ENCODE peak calls at places on chromosomes 6 and 20, in five cellular contexts. One of them, this sample, is unnamed.

GRCh38 chr6:152909241-152909640 is 73.6 kb downstream of the FBXO5 start:
- ATAC-seq in pancreas: no peak
- ATAC-seq in left lung: no peak
- ATAC-seq in heart right ventricle: no peak
- ATAC-seq in PC-3: no peak
- ATAC-seq in this sample: no peak

GRCh38 chr6:56403663-56404200 is 156.4 kb upstream of the COL21A1 start:
- ATAC-seq in left lung: peak
- ATAC-seq in pancreas: no peak
- ATAC-seq in PC-3: no peak
- ATAC-seq in heart right ventricle: peak
- ATAC-seq in this sample: peak

GRCh38 chr20:22999756-23000155 is 35.4 kb upstream of the SSTR4 start:
- ATAC-seq in pancreas: no peak
- ATAC-seq in heart right ventricle: peak
- ATAC-seq in left lung: no peak
- ATAC-seq in PC-3: no peak
- ATAC-seq in this sample: no peak

GRCh38 chr20:50545123-50545522 is 34.9 kb downstream of the PTPN1 start:
- ATAC-seq in pancreas: no peak
- ATAC-seq in left lung: no peak
- ATAC-seq in PC-3: no peak
- ATAC-seq in heart right ventricle: no peak
- ATAC-seq in this sample: no peak

GRCh38 chr6:26309731-26310142 is 55.3 kb upstream of the BTN3A2 start:
- ATAC-seq in left lung: no peak
- ATAC-seq in pancreas: no peak
- ATAC-seq in PC-3: peak
- ATAC-seq in heart right ventricle: no peak
- ATAC-seq in this sample: no peak

GRCh38 chr6:75268121-75268987 is 16.2 kb downstream of the TMEM30A start:
- ATAC-seq in heart right ventricle: no peak
- ATAC-seq in PC-3: peak
- ATAC-seq in left lung: peak
- ATAC-seq in pancreas: peak
- ATAC-seq in this sample: no peak

GRCh38 chr6:43436577-43437282 is 9.4 kb downstream of the ABCC10 start:
- ATAC-seq in left lung: peak
- ATAC-seq in heart right ventricle: peak
- ATAC-seq in pancreas: peak
- ATAC-seq in PC-3: peak
- ATAC-seq in this sample: peak

GRCh38 chr20:62507991-62508640 is 32.3 kb upstream of the GATA5 start:
- ATAC-seq in pancreas: no peak
- ATAC-seq in left lung: no peak
- ATAC-seq in PC-3: no peak
- ATAC-seq in heart right ventricle: no peak
- ATAC-seq in this sample: no peak

GRCh38 chr20:41336711-41337492 is 3.7 kb upstream of the LPIN3 start:
- ATAC-seq in left lung: no peak
- ATAC-seq in heart right ventricle: no peak
- ATAC-seq in pancreas: no peak
- ATAC-seq in PC-3: no peak
- ATAC-seq in this sample: no peak

GRCh38 chr6:125558451-125558850 is 191.0 kb upstream of the HEY2 start:
- ATAC-seq in PC-3: no peak
- ATAC-seq in heart right ventricle: peak
- ATAC-seq in pancreas: no peak
- ATAC-seq in left lung: no peak
- ATAC-seq in this sample: no peak

GRCh38 chr20:36574278-36575065 is 1.1 kb downstream of the TGIF2 start:
- ATAC-seq in PC-3: peak
- ATAC-seq in pancreas: peak
- ATAC-seq in heart right ventricle: peak
- ATAC-seq in left lung: peak
- ATAC-seq in this sample: peak

GRCh38 chr6:139764498-139764986 is 390.1 kb upstream of the CITED2 start:
- ATAC-seq in PC-3: peak
- ATAC-seq in left lung: peak
- ATAC-seq in pancreas: peak
- ATAC-seq in heart right ventricle: peak
- ATAC-seq in this sample: peak

GRCh38 chr6:113351183-113351834 is 505.8 kb upstream of the MARCKS start:
- ATAC-seq in left lung: peak
- ATAC-seq in PC-3: no peak
- ATAC-seq in heart right ventricle: peak
- ATAC-seq in pancreas: peak
- ATAC-seq in this sample: no peak

GRCh38 chr6:44304282-44305199 is 8.6 kb downstream of the AARS2 start:
- ATAC-seq in pancreas: peak
- ATAC-seq in heart right ventricle: peak
- ATAC-seq in PC-3: peak
- ATAC-seq in left lung: peak
- ATAC-seq in this sample: peak

GRCh38 chr20:57892471-57892870 is 182.7 kb upstream of the PMEPA1 start:
- ATAC-seq in heart right ventricle: no peak
- ATAC-seq in pancreas: no peak
- ATAC-seq in PC-3: no peak
- ATAC-seq in left lung: no peak
- ATAC-seq in this sample: no peak

GRCh38 chr6:41706876-41707564 is 28.4 kb downstream of the TFEB start:
- ATAC-seq in heart right ventricle: peak
- ATAC-seq in pancreas: peak
- ATAC-seq in PC-3: no peak
- ATAC-seq in left lung: peak
- ATAC-seq in this sample: peak

GRCh38 chr6:11852061-11852619 is 73.5 kb upstream of the ADTRP start:
- ATAC-seq in PC-3: no peak
- ATAC-seq in pancreas: no peak
- ATAC-seq in heart right ventricle: no peak
- ATAC-seq in left lung: no peak
- ATAC-seq in this sample: no peak

GRCh38 chr6:125855783-125856182 is 65.0 kb downstream of the NCOA7 start:
- ATAC-seq in left lung: no peak
- ATAC-seq in heart right ventricle: no peak
- ATAC-seq in PC-3: no peak
- ATAC-seq in pancreas: no peak
- ATAC-seq in this sample: no peak

GRCh38 chr20:2330090-2330695 is 34.4 kb downstream of the TGM3 start:
- ATAC-seq in left lung: no peak
- ATAC-seq in heart right ventricle: no peak
- ATAC-seq in PC-3: no peak
- ATAC-seq in pancreas: peak
- ATAC-seq in this sample: no peak

GRCh38 chr20:44648579-44648978 is 2.9 kb downstream of the ADA start:
- ATAC-seq in heart right ventricle: no peak
- ATAC-seq in left lung: no peak
- ATAC-seq in pancreas: no peak
- ATAC-seq in PC-3: no peak
- ATAC-seq in this sample: no peak

GRCh38 chr20:38054647-38055046 is 21.1 kb downstream of the RPRD1B start:
- ATAC-seq in PC-3: no peak
- ATAC-seq in left lung: peak
- ATAC-seq in heart right ventricle: no peak
- ATAC-seq in pancreas: no peak
- ATAC-seq in this sample: no peak

GRCh38 chr6:87684895-87685654 is 17.0 kb downstream of the AKIRIN2 start:
- ATAC-seq in heart right ventricle: no peak
- ATAC-seq in PC-3: no peak
- ATAC-seq in left lung: peak
- ATAC-seq in pancreas: peak
- ATAC-seq in this sample: peak

GRCh38 chr6:128520436-128521301 is at the start of gene PTPRK:
- ATAC-seq in left lung: peak
- ATAC-seq in heart right ventricle: peak
- ATAC-seq in pancreas: peak
- ATAC-seq in PC-3: peak
- ATAC-seq in this sample: peak
- TF ChIP-seq CTCF in left lung: peak
- TF ChIP-seq CTCF in heart right ventricle: peak
- TF ChIP-seq CTCF in pancreas: peak
- TF ChIP-seq CTCF in PC-3: peak
- TF ChIP-seq CTCF in this sample: peak

DNA sequence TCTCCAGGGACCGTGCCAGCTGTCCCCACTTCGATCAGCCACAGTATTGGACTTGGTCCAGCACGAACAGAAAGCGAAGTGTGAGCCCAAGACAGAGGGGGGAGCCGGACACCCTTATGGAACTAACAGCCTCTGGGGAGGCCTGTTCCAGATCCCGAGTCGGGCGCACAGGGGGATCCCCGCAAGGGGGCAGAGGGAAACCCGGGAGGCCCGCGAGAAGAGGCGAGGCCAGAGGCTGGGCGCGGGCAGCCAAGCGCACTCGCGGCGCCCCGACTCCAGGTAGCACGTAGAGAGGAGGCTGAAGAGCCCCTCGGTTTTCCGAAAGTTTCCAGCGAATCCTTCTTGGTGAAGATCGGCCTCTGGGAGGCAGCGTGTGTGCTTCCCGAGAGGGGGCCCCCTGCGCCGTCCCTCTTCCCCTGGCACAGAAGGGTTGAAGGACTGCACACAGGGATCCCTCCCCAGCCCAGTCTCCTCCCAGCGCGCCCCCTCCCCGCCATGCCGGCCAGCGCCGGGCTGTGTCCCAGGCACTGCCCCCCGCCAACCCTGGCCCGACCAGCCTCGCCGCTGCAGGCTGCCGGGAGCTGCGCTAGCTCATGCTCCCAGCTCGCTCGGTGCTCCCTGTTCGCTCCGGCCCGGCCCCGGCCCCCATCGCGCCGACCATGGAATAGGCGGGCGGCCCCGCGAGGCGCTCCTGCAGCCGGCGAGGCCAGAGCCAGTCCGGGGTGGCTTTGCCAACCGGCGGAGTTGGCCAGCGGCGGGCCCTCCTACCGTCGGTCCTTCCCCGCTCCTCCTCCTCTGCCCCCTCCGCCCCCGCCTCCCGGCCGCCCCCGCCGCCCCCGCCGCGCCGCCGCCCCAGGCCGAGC is 550 bp upstream of the SLC24A3 start:
- ATAC-seq in left lung: peak
- ATAC-seq in heart right ventricle: peak
- ATAC-seq in PC-3: no peak
- ATAC-seq in pancreas: peak
- ATAC-seq in this sample: peak
- H3K4me3 ChIP-seq in left lung: peak
- H3K4me3 ChIP-seq in heart right ventricle: peak
- H3K4me3 ChIP-seq in PC-3: no peak
- H3K4me3 ChIP-seq in pancreas: peak
- H3K4me3 ChIP-seq in this sample: peak

GRCh38 chr20:8360035-8360434 is 228.0 kb downstream of the PLCB1 start:
- ATAC-seq in left lung: no peak
- ATAC-seq in heart right ventricle: no peak
- ATAC-seq in pancreas: peak
- ATAC-seq in PC-3: no peak
- ATAC-seq in this sample: no peak

GRCh38 chr20:8363970-8364733 is 232.1 kb downstream of the PLCB1 start:
- ATAC-seq in heart right ventricle: no peak
- ATAC-seq in PC-3: no peak
- ATAC-seq in left lung: no peak
- ATAC-seq in pancreas: no peak
- ATAC-seq in this sample: no peak

GRCh38 chr20:8361779-8362178 is 229.7 kb downstream of the PLCB1 start:
- ATAC-seq in PC-3: no peak
- ATAC-seq in pancreas: no peak
- ATAC-seq in left lung: no peak
- ATAC-seq in heart right ventricle: no peak
- ATAC-seq in this sample: no peak

GRCh38 chr20:8362457-8362856 is 230.4 kb downstream of the PLCB1 start:
- ATAC-seq in left lung: no peak
- ATAC-seq in pancreas: peak
- ATAC-seq in PC-3: no peak
- ATAC-seq in heart right ventricle: no peak
- ATAC-seq in this sample: no peak

DNA sequence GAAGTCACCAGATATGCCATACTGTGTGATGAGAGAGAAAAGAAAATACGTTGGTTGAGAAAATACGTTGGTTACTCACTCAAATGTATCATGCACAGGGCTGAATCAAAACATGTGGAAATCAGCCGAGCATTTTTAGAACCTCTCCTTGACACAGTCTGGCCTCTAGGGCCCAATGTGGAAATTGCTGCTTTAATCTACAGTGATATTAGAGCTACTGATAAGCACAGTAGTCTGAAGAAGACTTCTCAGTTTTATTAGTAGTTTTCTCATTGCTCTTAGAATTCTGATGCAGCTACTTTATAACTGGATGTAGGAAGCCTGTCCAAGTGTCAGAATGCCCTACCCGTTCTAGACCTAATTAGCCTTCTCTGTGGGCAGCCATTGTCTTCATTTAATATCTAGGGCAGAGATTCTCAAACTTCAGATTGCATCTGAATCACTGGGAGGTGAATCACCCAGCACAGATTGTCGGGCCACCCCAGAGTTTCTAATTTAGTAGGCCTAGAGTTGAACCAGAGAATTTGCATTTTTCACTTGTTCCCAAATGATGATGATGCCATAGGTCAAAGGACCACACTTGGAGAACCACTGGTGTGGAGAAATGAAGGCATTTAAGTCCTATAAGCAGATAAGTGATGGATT is 229.1 kb downstream of the PLCB1 start:
- ATAC-seq in pancreas: peak
- ATAC-seq in PC-3: peak
- ATAC-seq in heart right ventricle: no peak
- ATAC-seq in left lung: no peak
- ATAC-seq in this sample: peak
- TF ChIP-seq CTCF in pancreas: no peak
- TF ChIP-seq CTCF in PC-3: peak
- TF ChIP-seq CTCF in heart right ventricle: peak
- TF ChIP-seq CTCF in left lung: no peak
- TF ChIP-seq CTCF in this sample: peak

GRCh38 chr20:9838378-9839295 is at the start of gene PAK5:
- ATAC-seq in PC-3: no peak
- ATAC-seq in left lung: peak
- ATAC-seq in pancreas: peak
- ATAC-seq in heart right ventricle: peak
- ATAC-seq in this sample: no peak

GRCh38 chr20:9835302-9835701 is 3.6 kb downstream of the PAK5 start:
- ATAC-seq in pancreas: no peak
- ATAC-seq in left lung: no peak
- ATAC-seq in heart right ventricle: no peak
- ATAC-seq in PC-3: no peak
- ATAC-seq in this sample: no peak

GRCh38 chr20:9838035-9838377 is 870 bp downstream of the PAK5 start:
- ATAC-seq in pancreas: no peak
- ATAC-seq in heart right ventricle: no peak
- ATAC-seq in PC-3: no peak
- ATAC-seq in left lung: peak
- ATAC-seq in this sample: no peak

GRCh38 chr20:9837634-9838033 is 1.2 kb downstream of the PAK5 start:
- ATAC-seq in left lung: no peak
- ATAC-seq in PC-3: no peak
- ATAC-seq in heart right ventricle: no peak
- ATAC-seq in pancreas: no peak
- ATAC-seq in this sample: no peak

DNA sequence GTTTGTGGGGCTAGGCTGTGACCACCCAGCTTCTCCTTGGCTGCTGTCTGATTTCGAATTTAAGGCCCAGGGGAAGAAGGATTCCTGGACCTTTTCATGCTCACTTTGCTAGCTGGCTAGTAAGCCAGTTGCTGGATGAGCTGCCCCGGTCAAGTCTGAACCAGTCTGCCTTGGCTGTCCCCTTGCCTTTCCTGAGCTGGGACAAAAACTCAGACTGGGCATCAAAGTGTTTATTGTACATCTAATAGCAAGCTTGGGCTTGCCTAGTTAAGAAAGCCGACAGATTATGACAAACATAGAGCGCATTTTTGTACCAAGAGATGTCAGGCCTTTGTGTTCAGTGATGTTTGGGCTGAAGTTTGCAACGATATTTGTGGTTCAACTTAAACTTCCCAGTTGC is 750 bp upstream of the PAK5 start:
- ATAC-seq in heart right ventricle: no peak
- ATAC-seq in left lung: no peak
- ATAC-seq in PC-3: no peak
- ATAC-seq in pancreas: no peak
- ATAC-seq in this sample: no peak
- H3K4me3 ChIP-seq in heart right ventricle: no peak
- H3K4me3 ChIP-seq in left lung: no peak
- H3K4me3 ChIP-seq in PC-3: no peak
- H3K4me3 ChIP-seq in pancreas: no peak
- H3K4me3 ChIP-seq in this sample: no peak